ENCODE peak calls at places on chromosomes 6 and 20, in seven cellular contexts. E, Q, I, B, Y, G and U are unnamed samples.

GRCh38 chr6:163455553-163455952 is 41.0 kb downstream of the QKI start:
- DNase-seq in G (no peak), B (no peak), Y (no peak), E (no peak), Q (no peak), I (no peak), U (no peak)

GRCh38 chr20:52190437-52191131 is 995 bp downstream of the ZFP64 start:
- DNase-seq in Q (peak), Y (no peak), E (peak), B (peak), G (peak), I (peak), U (peak)

GRCh38 chr6:32790306-32790705 is 26.5 kb downstream of the HLA-DOB start:
- DNase-seq in Y (no peak), G (no peak), B (no peak), E (peak), I (no peak), Q (no peak), U (no peak)

GRCh38 chr6:3230275-3231212 is 3.1 kb upstream of the TUBB2B start:
- DNase-seq in Q (no peak), Y (no peak), E (no peak), I (no peak), G (peak), B (peak), U (no peak)

GRCh38 chr6:134658596-134658995 is 291.3 kb downstream of the ALDH8A1 start:
- DNase-seq in I (no peak), B (no peak), Y (no peak), E (no peak), Q (no peak), G (no peak), U (no peak)

GRCh38 chr6:6131492-6132109 is 124.9 kb upstream of the NRN1 start:
- DNase-seq in B (peak), G (peak), Q (no peak), I (no peak), E (peak), Y (no peak), U (no peak)

GRCh38 chr20:61436268-61436667 is 184.2 kb downstream of the CDH4 start:
- DNase-seq in Y (no peak), E (no peak), G (no peak), B (no peak), Q (no peak), I (no peak), U (no peak)

GRCh38 chr6:98944598-98945011 is 3.1 kb downstream of the FBXL4 start:
- DNase-seq in G (peak), Q (no peak), I (no peak), Y (no peak), B (no peak), E (no peak), U (no peak)

GRCh38 chr6:63066053-63066704 is 145.1 kb upstream of the FKBP1C start:
- DNase-seq in E (peak), I (no peak), Y (no peak), Q (no peak), B (peak), G (no peak), U (no peak)

GRCh38 chr6:33028220-33028849 is 18.9 kb upstream of the HLA-DOA start:
- DNase-seq in Q (no peak), Y (peak), I (no peak), B (no peak), E (no peak), G (no peak), U (no peak)

GRCh38 chr6:106025655-106026054 is 60.5 kb upstream of the PRDM1 start:
- DNase-seq in B (no peak), Y (no peak), E (no peak), G (no peak), I (no peak), Q (no peak), U (no peak)

GRCh38 chr6:37731888-37732287 is 34.2 kb upstream of the MDGA1 start:
- DNase-seq in Q (no peak), G (no peak), E (no peak), I (peak), B (no peak), Y (peak), U (no peak)

GRCh38 chr6:32151885-32152311 is at the start of gene PRRT1:
- DNase-seq in Y (no peak), G (peak), E (no peak), Q (no peak), B (peak), I (no peak), U (no peak)

GRCh38 chr6:95352064-95352463 is 225.3 kb upstream of the MANEA start:
- DNase-seq in Q (no peak), B (no peak), E (peak), I (no peak), G (no peak), Y (no peak), U (no peak)

GRCh38 chr6:138307816-138308727 is 69.6 kb upstream of the SMIM28 start:
- DNase-seq in I (peak), G (no peak), E (no peak), B (peak), Y (no peak), Q (peak), U (no peak)

GRCh38 chr6:122049341-122049740 is 350.1 kb upstream of the HSF2 start:
- DNase-seq in G (no peak), Y (no peak), Q (peak), I (no peak), B (peak), E (no peak), U (no peak)

GRCh38 chr6:124226396-124226795 is 422.7 kb downstream of the NKAIN2 start:
- DNase-seq in Y (no peak), B (no peak), I (no peak), Q (no peak), E (no peak), G (no peak), U (no peak)

GRCh38 chr6:121897337-121897760 is 461.9 kb downstream of the GJA1 start:
- DNase-seq in B (peak), E (no peak), I (no peak), G (peak), Y (no peak), Q (no peak), U (no peak)

GRCh38 chr20:38840053-38840893 is 34.8 kb downstream of the PPP1R16B start:
- DNase-seq in E (no peak), B (no peak), I (no peak), Q (no peak), G (no peak), Y (no peak), U (no peak)

GRCh38 chr6:32947552-32948465 is 5.1 kb downstream of the HLA-DMA start:
- DNase-seq in G (peak), Y (peak), Q (peak), B (peak), E (peak), I (peak), U (peak)

GRCh38 chr20:59004763-59005522 is 2.1 kb downstream of the CTSZ start:
- DNase-seq in E (no peak), Y (peak), G (peak), B (no peak), I (peak), Q (no peak), U (no peak)

GRCh38 chr6:151186276-151186675 is 53.5 kb upstream of the AKAP12 start:
- DNase-seq in Y (no peak), Q (no peak), G (no peak), I (no peak), E (no peak), B (no peak), U (no peak)

GRCh38 chr6:139330841-139331500 is 39.2 kb upstream of the TXLNB start:
- DNase-seq in I (no peak), Y (no peak), B (no peak), Q (no peak), E (no peak), G (no peak), U (no peak)

GRCh38 chr6:16657768-16658167 is 103.5 kb downstream of the ATXN1 start:
- DNase-seq in I (no peak), Q (no peak), E (no peak), G (no peak), Y (no peak), B (no peak), U (no peak)

GRCh38 chr20:51525241-51526104 is 17.0 kb downstream of the NFATC2 start:
- DNase-seq in B (no peak), G (peak), Q (no peak), I (peak), Y (no peak), E (no peak), U (no peak)

GRCh38 chr6:16352821-16353438 is 114.5 kb downstream of the GMPR start:
- DNase-seq in G (no peak), Q (no peak), Y (no peak), I (no peak), E (no peak), B (no peak), U (no peak)

GRCh38 chr6:137651591-137652335 is 157.6 kb upstream of the OLIG3 start:
- DNase-seq in Q (no peak), I (peak), E (no peak), B (no peak), G (no peak), Y (no peak), U (no peak)

GRCh38 chr6:85866373-85866740 is 223.7 kb upstream of the SYNCRIP start:
- DNase-seq in I (no peak), G (no peak), B (no peak), Q (no peak), E (no peak), Y (no peak), U (no peak)

GRCh38 chr6:88008821-88009220 is 38.8 kb upstream of the SPACA1 start:
- DNase-seq in Q (no peak), G (no peak), I (no peak), E (no peak), Y (no peak), B (no peak), U (peak)

GRCh38 chr6:6366778-6367177 is 46.3 kb upstream of the F13A1 start:
- DNase-seq in Q (no peak), I (no peak), G (no peak), E (no peak), B (peak), Y (no peak), U (no peak)

GRCh38 chr20:356745-357144 is 9.8 kb downstream of the NRSN2 start:
- DNase-seq in G (no peak), Y (no peak), E (no peak), Q (no peak), I (no peak), B (no peak), U (no peak)

GRCh38 chr20:353166-353565 is 6.3 kb downstream of the NRSN2 start:
- DNase-seq in Y (no peak), E (no peak), I (no peak), Q (no peak), B (no peak), G (no peak), U (no peak)

GRCh38 chr20:358891-359555 is 12.1 kb downstream of the NRSN2 start:
- DNase-seq in I (no peak), B (no peak), E (no peak), Q (no peak), Y (no peak), G (no peak), U (no peak)

GRCh38 chr20:348972-349841 is 2.3 kb downstream of the NRSN2 start:
- DNase-seq in B (no peak), G (no peak), I (no peak), E (no peak), Y (no peak), Q (no peak), U (no peak)

GRCh38 chr20:354298-354977 is 7.5 kb downstream of the NRSN2 start:
- DNase-seq in E (peak), Q (peak), G (peak), Y (no peak), B (peak), I (peak), U (no peak)
- TF ChIP-seq POLR2AphosphoS5 in E (no peak), Q (peak), G (peak), Y (no peak), B (no peak), I (no peak), U (peak)

GRCh38 chr6:43972915-43973304 is 154.3 kb downstream of the MRPL14 start:
- DNase-seq in I (peak), B (no peak), G (peak), Q (peak), E (no peak), Y (no peak), U (no peak)
- TF ChIP-seq POLR2AphosphoS5 in I (no peak), B (no peak), G (no peak), Q (peak), E (no peak), Y (no peak), U (no peak)

DNA sequence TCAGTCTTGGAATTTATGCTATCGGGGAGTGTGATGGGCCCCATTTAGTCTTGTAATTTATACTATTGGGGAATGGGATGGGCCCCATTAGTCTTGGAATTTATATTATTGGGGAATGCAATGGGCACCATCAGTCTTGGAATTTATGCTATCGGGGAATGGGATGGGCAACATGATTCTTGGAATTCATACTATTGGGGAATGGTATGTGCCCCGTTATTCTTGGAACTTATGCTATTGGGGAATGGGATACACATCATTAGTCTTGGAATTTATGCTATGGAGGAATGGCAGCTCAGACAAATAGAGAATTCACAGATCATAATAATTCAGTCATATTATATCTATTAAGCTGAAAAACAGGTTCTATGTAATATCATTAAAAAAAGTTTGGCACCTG is 300.3 kb downstream of the SMOC2 start:
- DNase-seq in Q (no peak), Y (no peak), E (no peak), B (no peak), G (no peak), I (no peak), U (no peak)
- TF ChIP-seq POLR2AphosphoS5 in Q (no peak), Y (no peak), E (no peak), B (no peak), G (no peak), I (no peak), U (no peak)

DNA sequence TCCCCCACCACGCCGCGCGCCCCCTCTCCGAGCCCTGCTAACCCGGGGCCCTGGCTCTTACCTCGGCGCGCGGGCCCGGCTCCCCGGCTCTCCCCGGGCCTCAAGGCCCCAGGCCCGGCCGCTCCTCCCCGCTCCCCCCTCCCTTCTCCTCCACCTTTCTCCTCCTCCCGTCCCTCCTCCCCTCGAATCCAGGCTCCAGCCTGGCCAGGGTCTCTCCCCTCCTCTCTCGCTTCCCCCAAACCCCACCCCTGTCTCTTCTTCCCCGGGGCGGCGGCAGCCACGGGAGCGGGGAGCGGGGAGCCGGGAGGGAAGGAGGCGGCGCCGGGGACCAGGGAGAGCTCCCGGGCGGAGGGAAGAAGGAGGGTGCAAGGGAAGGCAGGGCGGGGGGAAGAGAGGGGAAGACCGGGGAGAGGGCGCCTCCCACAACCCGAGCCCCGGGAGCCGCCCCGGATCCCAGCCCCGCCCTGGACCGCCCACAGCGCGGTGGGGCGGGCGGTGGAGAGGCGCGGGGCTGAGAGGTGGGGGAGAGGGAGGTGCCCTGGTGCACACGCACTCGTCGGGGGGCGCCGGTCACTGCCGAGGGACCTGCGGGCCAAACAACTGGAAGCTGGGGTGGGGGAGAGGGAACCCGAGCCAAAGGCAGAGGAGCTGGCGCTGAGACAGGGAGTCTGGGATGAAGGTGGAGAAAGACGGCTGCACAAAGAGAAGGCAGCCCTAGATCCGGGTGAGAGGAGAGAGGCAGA is at the start of gene GABBR1:
- DNase-seq in B (peak), I (peak), E (peak), Q (peak), G (peak), Y (no peak), U (no peak)
- TF ChIP-seq POLR2AphosphoS5 in B (peak), I (peak), E (peak), Q (peak), G (no peak), Y (no peak), U (no peak)